ENCODE peak calls at places on chromosome 21, in five cellular contexts. E, N, T, G and H are unnamed samples.

GRCh38 chr21:34534522-34534921 is 22.5 kb upstream of the KCNE1 start:
- DNase-seq in T (peak), G (no peak), E (no peak), N (no peak), H (no peak)

GRCh38 chr21:37372127-37372731 is 5.7 kb downstream of the DYRK1A start:
- DNase-seq in N (no peak), E (no peak), G (no peak), T (no peak), H (no peak)

GRCh38 chr21:29056005-29056404 is 17.4 kb downstream of the CCT8 start:
- DNase-seq in G (no peak), N (no peak), E (no peak), T (no peak), H (no peak)

GRCh38 chr21:45306832-45307571 is 19.3 kb upstream of the POFUT2 start:
- DNase-seq in G (no peak), E (peak), T (no peak), N (no peak), H (no peak)

GRCh38 chr21:42002421-42002958 is 7.7 kb downstream of the ZBTB21 start:
- DNase-seq in G (peak), N (no peak), E (no peak), T (peak), H (no peak)

GRCh38 chr21:46121286-46122221 is 23.6 kb downstream of the COL6A2 start:
- DNase-seq in G (no peak), T (no peak), E (no peak), N (peak), H (no peak)

GRCh38 chr21:32844076-32844475 is 72.5 kb upstream of the PAXBP1 start:
- DNase-seq in E (no peak), G (no peak), T (no peak), N (no peak), H (no peak)

GRCh38 chr21:44954281-44954771 is 14.5 kb downstream of the SLX9 start:
- DNase-seq in N (no peak), E (no peak), G (no peak), T (no peak), H (no peak)

GRCh38 chr21:41755258-41755933 is 11.5 kb downstream of the RIPK4 start:
- DNase-seq in E (no peak), N (no peak), T (no peak), G (no peak), H (no peak)

GRCh38 chr21:45309069-45309521 is 21.4 kb upstream of the POFUT2 start:
- DNase-seq in G (peak), E (peak), N (no peak), T (peak), H (peak)

GRCh38 chr21:43944181-43944633 is 67.9 kb upstream of the TRAPPC10 start:
- DNase-seq in N (no peak), E (no peak), G (no peak), T (no peak), H (no peak)

GRCh38 chr21:33760641-33761103 is 118.4 kb downstream of the ITSN1 start:
- DNase-seq in E (no peak), N (no peak), G (no peak), T (no peak), H (no peak)

GRCh38 chr21:36415375-36415774 is 30.2 kb downstream of the CHAF1B start:
- DNase-seq in E (no peak), G (no peak), N (no peak), T (no peak), H (no peak)

GRCh38 chr21:35840197-35840799 is 220.0 kb downstream of the SETD4 start:
- DNase-seq in N (no peak), E (peak), G (peak), T (peak), H (peak)

GRCh38 chr21:39132248-39132647 is 51.0 kb downstream of the PSMG1 start:
- DNase-seq in N (no peak), E (no peak), T (no peak), G (no peak), H (no peak)

GRCh38 chr21:31554511-31555022 is 104.9 kb upstream of the SOD1 start:
- DNase-seq in G (peak), E (peak), N (no peak), T (peak), H (peak)

GRCh38 chr21:44548922-44549321 is 2.4 kb downstream of the KRTAP10-2 start:
- DNase-seq in G (no peak), E (no peak), N (no peak), T (no peak), H (no peak)

GRCh38 chr21:15761508-15762100 is 31.8 kb downstream of the USP25 start:
- DNase-seq in N (no peak), T (no peak), G (no peak), E (no peak), H (no peak)

GRCh38 chr21:16608209-16608830 is 878.5 kb downstream of the USP25 start:
- DNase-seq in G (no peak), E (peak), N (no peak), T (no peak), H (no peak)

GRCh38 chr21:45750924-45751323 is 107.4 kb downstream of the PCBP3 start:
- DNase-seq in T (no peak), N (no peak), E (no peak), G (no peak), H (no peak)

GRCh38 chr21:32279377-32279680 is 480 bp upstream of the MIS18A start:
- DNase-seq in N (no peak), E (no peak), T (no peak), G (no peak), H (no peak)

GRCh38 chr21:39020751-39021474 is 162.3 kb downstream of the PSMG1 start:
- DNase-seq in E (no peak), T (no peak), N (no peak), G (no peak), H (no peak)

GRCh38 chr21:32308696-32309095 is 10.0 kb downstream of the MRAP start:
- DNase-seq in G (no peak), T (no peak), E (no peak), N (peak), H (no peak)

GRCh38 chr21:27248791-27249190 is 281.9 kb upstream of the ADAMTS5 start:
- DNase-seq in N (no peak), T (no peak), E (no peak), G (no peak), H (no peak)